ENCODE peak calls at places on chromosome 1, in seven cellular contexts. B, A, S, N, J, G and Y are unnamed samples.

GRCh38 chr1:26788515-26788785 is 700 bp downstream of the PIGV start:
- DNase-seq in B (no peak), A (no peak), S (no peak), N (no peak), J (no peak), G (no peak), Y (no peak)

GRCh38 chr1:57300186-57300585 is 123.7 kb downstream of the DAB1 start:
- DNase-seq in B (no peak), A (no peak), S (no peak), N (no peak), J (no peak), G (no peak), Y (no peak)

GRCh38 chr1:55129194-55129728 is 85.9 kb downstream of the USP24 start:
- DNase-seq in B (no peak), A (no peak), S (peak; percentile 59), N (no peak), J (no peak), G (no peak), Y (no peak)

GRCh38 chr1:109930252-109930993 is 19.8 kb downstream of the CSF1 start:
- DNase-seq in B (no peak), A (no peak), S (no peak), N (no peak), J (no peak), G (no peak), Y (no peak)

GRCh38 chr1:177383715-177384114 is 213.0 kb downstream of the BRINP2 start:
- DNase-seq in B (no peak), A (no peak), S (no peak), N (no peak), J (no peak), G (no peak), Y (no peak)

GRCh38 chr1:209926045-209926444 is 12.0 kb upstream of the SYT14 start:
- DNase-seq in B (no peak), A (no peak), S (no peak), N (no peak), J (no peak), G (peak; percentile 44), Y (no peak)

GRCh38 chr1:178548108-178548507 is 35.2 kb downstream of the TEX35 start:
- DNase-seq in B (no peak), A (no peak), S (no peak), N (no peak), J (no peak), G (no peak), Y (no peak)

GRCh38 chr1:25033828-25034451 is 103.9 kb upstream of the RUNX3 start:
- DNase-seq in B (no peak), A (peak; percentile 19), S (peak; percentile 41), N (no peak), J (no peak), G (no peak), Y (no peak)

GRCh38 chr1:46017876-46018503 is 114.4 kb downstream of the PIK3R3 start:
- DNase-seq in B (no peak), A (no peak), S (no peak), N (no peak), J (no peak), G (no peak), Y (no peak)

GRCh38 chr1:52970149-52970548 is 43.1 kb downstream of the SCP2 start:
- DNase-seq in B (no peak), A (no peak), S (no peak), N (no peak), J (peak; percentile 20), G (peak; percentile 10), Y (peak; percentile 25)

GRCh38 chr1:226457307-226457712 is 49.4 kb upstream of the PARP1 start:
- DNase-seq in B (no peak), A (no peak), S (no peak), N (peak; percentile 57), J (no peak), G (no peak), Y (no peak)

GRCh38 chr1:229341811-229342304 is 989 bp downstream of the CCSAP start:
- DNase-seq in B (peak; percentile 50), A (no peak), S (no peak), N (no peak), J (no peak), G (no peak), Y (no peak)

GRCh38 chr1:182699673-182700350 is 15.4 kb upstream of the RGS8 start:
- DNase-seq in B (peak; percentile 35), A (peak; percentile 6), S (no peak), N (no peak), J (no peak), G (no peak), Y (peak; percentile 70)

GRCh38 chr1:3237994-3238704 is 169.1 kb downstream of the PRDM16 start:
- DNase-seq in B (no peak), A (peak; percentile 70), S (no peak), N (no peak), J (no peak), G (no peak), Y (no peak)

GRCh38 chr1:56390934-56391731 is 188.2 kb downstream of the PLPP3 start:
- DNase-seq in B (no peak), A (no peak), S (no peak), N (no peak), J (no peak), G (no peak), Y (no peak)

GRCh38 chr1:66633128-66633527 is 99.2 kb downstream of the SGIP1 start:
- DNase-seq in B (no peak), A (no peak), S (no peak), N (no peak), J (no peak), G (no peak), Y (no peak)

GRCh38 chr1:39852214-39852791 is 31.0 kb downstream of the TRIT1 start:
- DNase-seq in B (no peak), A (no peak), S (no peak), N (no peak), J (peak; percentile 42), G (no peak), Y (no peak)

GRCh38 chr1:15325375-15326085 is 78.5 kb downstream of the FHAD1 start:
- DNase-seq in B (no peak), A (no peak), S (no peak), N (no peak), J (no peak), G (no peak), Y (no peak)

GRCh38 chr1:94951509-94952208 is 24.7 kb upstream of the CNN3 start:
- DNase-seq in B (no peak), A (no peak), S (no peak), N (no peak), J (no peak), G (no peak), Y (no peak)

GRCh38 chr1:68166348-68166747 is 66.0 kb downstream of the WLS start:
- DNase-seq in B (no peak), A (no peak), S (no peak), N (no peak), J (no peak), G (no peak), Y (no peak)

GRCh38 chr1:32138965-32139364 is 31.1 kb downstream of the KPNA6 start:
- DNase-seq in B (no peak), A (no peak), S (no peak), N (no peak), J (no peak), G (no peak), Y (no peak)

GRCh38 chr1:214933375-214933774 is 149.2 kb upstream of the KCNK2 start:
- DNase-seq in B (no peak), A (no peak), S (no peak), N (no peak), J (no peak), G (no peak), Y (no peak)

GRCh38 chr1:869499-870244 is 54.1 kb upstream of the SAMD11 start:
- DNase-seq in B (peak; percentile 35), A (peak; percentile 39), S (peak; percentile 82), N (peak; percentile 88), J (peak; percentile 82), G (no peak), Y (no peak)

GRCh38 chr1:56627636-56628039 is 17.5 kb upstream of the PRKAA2 start:
- DNase-seq in B (no peak), A (no peak), S (no peak), N (no peak), J (no peak), G (no peak), Y (no peak)

GRCh38 chr1:101174722-101175121 is 62.1 kb upstream of the S1PR1 start:
- DNase-seq in B (no peak), A (no peak), S (no peak), N (no peak), J (no peak), G (peak; percentile 53), Y (no peak)

GRCh38 chr1:243505986-243506689 is 250.3 kb downstream of the SDCCAG8 start:
- DNase-seq in B (no peak), A (peak; percentile 33), S (no peak), N (no peak), J (no peak), G (no peak), Y (no peak)

GRCh38 chr1:116503535-116504307 is 67.1 kb downstream of the CD58 start:
- DNase-seq in B (no peak), A (no peak), S (no peak), N (no peak), J (no peak), G (no peak), Y (no peak)

GRCh38 chr1:119902775-119903442 is 6.6 kb upstream of the ADAM30 start:
- DNase-seq in B (no peak), A (no peak), S (no peak), N (no peak), J (no peak), G (no peak), Y (no peak)

GRCh38 chr1:117093091-117093534 is 28.4 kb downstream of the TRIM45 start:
- DNase-seq in B (peak; percentile 23), A (no peak), S (peak; percentile 61), N (no peak), J (no peak), G (peak; percentile 93), Y (peak; percentile 20)